ENCODE peak calls at places on chromosomes 5 and 9, in four cellular contexts. One of them, this sample, is unnamed.

GRCh38 chr5:172356527-172356926 is 73.0 kb upstream of the UBTD2 start:
- DNase-seq in brain microvascular endothelial cell: no peak
- DNase-seq in choroid plexus epithelial cell: no peak
- DNase-seq in cardiac fibroblast: no peak
- DNase-seq in this sample: no peak

GRCh38 chr5:9347541-9348295 is 198.2 kb downstream of the SEMA5A start:
- DNase-seq in cardiac fibroblast: no peak
- DNase-seq in brain microvascular endothelial cell: no peak
- DNase-seq in choroid plexus epithelial cell: no peak
- DNase-seq in this sample: no peak

GRCh38 chr5:173330151-173330855 is 2.1 kb upstream of the STC2 start:
- DNase-seq in cardiac fibroblast: no peak
- DNase-seq in choroid plexus epithelial cell: no peak
- DNase-seq in brain microvascular endothelial cell: no peak
- DNase-seq in this sample: no peak

GRCh38 chr5:99032234-99033013 is 103.6 kb upstream of the CHD1 start:
- DNase-seq in cardiac fibroblast: peak; percentile 90
- DNase-seq in choroid plexus epithelial cell: peak; percentile 93
- DNase-seq in brain microvascular endothelial cell: peak; percentile 62
- DNase-seq in this sample: peak; percentile 45

GRCh38 chr5:133859073-133859472 is 109.4 kb downstream of the C5orf15 start:
- DNase-seq in cardiac fibroblast: no peak
- DNase-seq in brain microvascular endothelial cell: no peak
- DNase-seq in choroid plexus epithelial cell: no peak
- DNase-seq in this sample: no peak

GRCh38 chr5:105350406-105351140 is 1788.0 kb upstream of the NUDT12 start:
- DNase-seq in choroid plexus epithelial cell: no peak
- DNase-seq in cardiac fibroblast: no peak
- DNase-seq in brain microvascular endothelial cell: no peak
- DNase-seq in this sample: no peak

GRCh38 chr5:128613757-128614156 is 75.7 kb upstream of the FBN2 start:
- DNase-seq in cardiac fibroblast: no peak
- DNase-seq in choroid plexus epithelial cell: peak; percentile 40
- DNase-seq in brain microvascular endothelial cell: no peak
- DNase-seq in this sample: no peak

GRCh38 chr9:34227445-34227844 is 48.6 kb downstream of the UBAP1 start:
- DNase-seq in choroid plexus epithelial cell: peak; percentile 48
- DNase-seq in cardiac fibroblast: peak; percentile 58
- DNase-seq in brain microvascular endothelial cell: peak; percentile 59
- DNase-seq in this sample: peak; percentile 21

GRCh38 chr5:24110019-24110615 is 534.7 kb downstream of the CDH10 start:
- DNase-seq in brain microvascular endothelial cell: no peak
- DNase-seq in choroid plexus epithelial cell: peak; percentile 26
- DNase-seq in cardiac fibroblast: peak; percentile 15
- DNase-seq in this sample: no peak

GRCh38 chr9:101791938-101792337 is 53.5 kb upstream of the GRIN3A start:
- DNase-seq in brain microvascular endothelial cell: peak; percentile 47
- DNase-seq in choroid plexus epithelial cell: peak; percentile 36
- DNase-seq in cardiac fibroblast: peak; percentile 29
- DNase-seq in this sample: no peak

GRCh38 chr5:78504726-78505431 is 143.7 kb downstream of the LHFPL2 start:
- DNase-seq in choroid plexus epithelial cell: peak; percentile 93
- DNase-seq in cardiac fibroblast: peak; percentile 100
- DNase-seq in brain microvascular endothelial cell: peak; percentile 100
- DNase-seq in this sample: peak; percentile 95

GRCh38 chr5:132485641-132486317 is 4.8 kb downstream of the IRF1 start:
- DNase-seq in cardiac fibroblast: no peak
- DNase-seq in choroid plexus epithelial cell: no peak
- DNase-seq in brain microvascular endothelial cell: no peak
- DNase-seq in this sample: no peak

GRCh38 chr9:36991516-36992134 is 42.4 kb downstream of the PAX5 start:
- DNase-seq in cardiac fibroblast: peak; percentile 52
- DNase-seq in choroid plexus epithelial cell: peak; percentile 20
- DNase-seq in brain microvascular endothelial cell: peak; percentile 11
- DNase-seq in this sample: no peak
- TF ChIP-seq CTCF in cardiac fibroblast: peak; percentile 78
- TF ChIP-seq CTCF in choroid plexus epithelial cell: peak; percentile 77
- TF ChIP-seq CTCF in brain microvascular endothelial cell: peak; percentile 81
- TF ChIP-seq CTCF in this sample: peak; percentile 45

DNA sequence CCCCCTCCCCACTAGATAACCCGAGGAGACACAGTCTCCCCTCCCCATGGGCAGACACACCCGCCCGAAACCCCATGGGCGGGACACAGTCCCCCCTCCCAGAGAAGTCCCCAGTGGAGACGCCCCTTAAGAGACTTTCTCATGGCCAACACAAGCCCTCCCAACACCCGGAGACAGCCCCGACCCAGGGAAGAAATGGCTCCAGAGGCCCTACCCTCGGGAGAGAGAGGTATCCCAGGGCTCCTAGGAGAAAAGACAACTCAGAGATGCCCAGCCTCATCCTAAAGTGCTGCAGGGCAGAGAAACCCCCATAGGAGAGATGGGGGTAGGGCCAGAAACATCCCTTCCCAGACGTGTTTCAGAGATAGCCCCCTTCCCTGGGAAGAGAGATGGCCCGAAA is 27.4 kb downstream of the PCDH1 start:
- DNase-seq in choroid plexus epithelial cell: no peak
- DNase-seq in cardiac fibroblast: no peak
- DNase-seq in brain microvascular endothelial cell: no peak
- DNase-seq in this sample: no peak
- H3K4me3 ChIP-seq in choroid plexus epithelial cell: peak overlapping the region; percentile 77
- H3K4me3 ChIP-seq in cardiac fibroblast: peak overlapping the region; percentile 8
- H3K4me3 ChIP-seq in brain microvascular endothelial cell: peak overlapping the region; percentile 68
- H3K4me3 ChIP-seq in this sample: peak overlapping the region; percentile 74

GRCh38 chr9:127852829-127853228 is 1.6 kb downstream of the ENG start:
- DNase-seq in choroid plexus epithelial cell: no peak
- DNase-seq in brain microvascular endothelial cell: no peak
- DNase-seq in cardiac fibroblast: no peak
- DNase-seq in this sample: no peak

GRCh38 chr9:127855522-127855921 is 1.1 kb upstream of the ENG start:
- DNase-seq in cardiac fibroblast: no peak
- DNase-seq in choroid plexus epithelial cell: no peak
- DNase-seq in brain microvascular endothelial cell: no peak
- DNase-seq in this sample: no peak

GRCh38 chr9:127853312-127854168 is 918 bp downstream of the ENG start:
- DNase-seq in brain microvascular endothelial cell: no peak
- DNase-seq in choroid plexus epithelial cell: peak; percentile 54
- DNase-seq in cardiac fibroblast: peak; percentile 39
- DNase-seq in this sample: no peak

GRCh38 chr9:127856094-127856740 is 1.8 kb upstream of the ENG start:
- DNase-seq in brain microvascular endothelial cell: no peak
- DNase-seq in choroid plexus epithelial cell: no peak
- DNase-seq in cardiac fibroblast: no peak
- DNase-seq in this sample: no peak

DNA sequence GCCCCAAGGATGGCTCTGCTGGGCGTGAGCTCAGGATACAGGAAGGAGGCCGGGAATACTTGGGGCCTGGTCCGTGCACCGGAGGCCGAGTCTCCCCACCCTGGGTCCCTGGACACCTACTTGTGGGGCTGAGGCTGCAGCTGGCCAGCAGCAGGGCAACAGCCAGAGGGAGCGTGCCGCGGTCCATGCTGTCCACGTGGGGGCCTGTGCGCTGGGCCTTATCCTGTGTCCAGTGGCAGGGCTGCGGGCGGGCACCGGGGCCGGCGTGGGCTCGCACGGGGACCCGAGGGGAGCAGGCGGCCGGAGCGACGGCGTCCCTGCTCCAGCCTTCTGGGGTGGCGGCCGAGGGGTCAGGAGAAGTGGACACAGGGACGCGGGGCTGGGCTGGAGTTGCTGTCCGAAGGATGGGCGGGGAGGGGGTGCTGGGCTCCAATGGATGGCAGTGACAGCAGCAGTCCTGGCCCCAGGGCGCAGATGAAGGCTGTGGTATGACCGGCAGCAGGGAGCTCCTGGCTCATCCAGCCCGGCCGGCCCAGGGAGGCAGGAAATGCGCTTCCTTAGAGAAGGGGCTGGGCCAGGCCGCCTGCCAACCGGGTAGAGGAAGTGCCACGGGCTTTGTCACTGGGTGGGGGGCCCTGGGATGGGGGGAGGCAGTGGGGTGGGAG is at the start of gene ENG:
- DNase-seq in brain microvascular endothelial cell: peak; percentile 44
- DNase-seq in choroid plexus epithelial cell: peak; percentile 55
- DNase-seq in cardiac fibroblast: peak; percentile 60
- DNase-seq in this sample: no peak
- TF ChIP-seq CTCF in brain microvascular endothelial cell: peak; percentile 39
- TF ChIP-seq CTCF in choroid plexus epithelial cell: no peak
- TF ChIP-seq CTCF in cardiac fibroblast: peak; percentile 17
- TF ChIP-seq CTCF in this sample: peak; percentile 48

GRCh38 chr5:118088448-118088847 is 899.9 kb downstream of the DTWD2 start:
- DNase-seq in choroid plexus epithelial cell: no peak
- DNase-seq in cardiac fibroblast: no peak
- DNase-seq in brain microvascular endothelial cell: no peak
- DNase-seq in this sample: no peak
- H3K4me3 ChIP-seq in choroid plexus epithelial cell: no peak overlapping the region
- H3K4me3 ChIP-seq in cardiac fibroblast: no peak overlapping the region
- H3K4me3 ChIP-seq in brain microvascular endothelial cell: no peak overlapping the region
- H3K4me3 ChIP-seq in this sample: no peak overlapping the region

DNA sequence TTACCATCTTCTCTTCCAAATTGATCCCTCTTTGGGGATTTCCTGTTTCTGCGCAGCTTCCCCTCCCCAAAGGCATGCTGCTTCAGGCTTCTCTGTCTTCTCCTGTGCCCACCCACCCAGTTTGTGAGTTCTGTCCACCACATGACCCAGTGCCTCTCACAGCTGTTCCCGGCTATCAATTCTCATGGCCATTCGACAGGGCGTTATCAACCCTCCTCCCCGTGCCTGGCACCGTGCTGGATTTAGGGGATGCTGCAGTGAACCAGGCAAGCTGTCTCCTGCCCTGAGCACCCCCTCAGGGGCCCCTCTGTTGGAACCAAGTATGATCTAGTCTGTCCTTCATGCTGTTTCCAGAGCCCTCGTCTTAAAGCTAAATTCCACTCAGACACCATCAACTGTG is 38.7 kb downstream of the COL23A1 start:
- DNase-seq in brain microvascular endothelial cell: no peak
- DNase-seq in cardiac fibroblast: no peak
- DNase-seq in choroid plexus epithelial cell: no peak
- DNase-seq in this sample: no peak
- TF ChIP-seq CTCF in brain microvascular endothelial cell: no peak
- TF ChIP-seq CTCF in cardiac fibroblast: no peak
- TF ChIP-seq CTCF in choroid plexus epithelial cell: no peak
- TF ChIP-seq CTCF in this sample: no peak

DNA sequence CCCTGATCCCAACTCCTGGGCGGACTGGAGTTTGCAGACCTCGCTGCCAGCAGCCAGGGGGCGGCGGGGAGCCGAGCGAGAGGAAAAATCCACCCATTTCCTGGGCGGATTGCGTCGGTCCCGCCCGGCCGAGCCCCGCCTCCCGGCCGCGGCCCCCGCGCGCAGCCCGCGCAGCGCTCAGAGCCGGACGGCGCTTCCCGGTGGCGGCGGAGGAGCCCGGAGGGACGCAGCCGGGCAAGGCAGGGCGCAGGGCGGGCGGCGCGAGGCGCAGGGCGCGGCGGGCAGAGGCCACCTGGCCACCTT is at the start of gene OLFM1:
- DNase-seq in choroid plexus epithelial cell: peak; percentile 71
- DNase-seq in brain microvascular endothelial cell: peak; percentile 46
- DNase-seq in cardiac fibroblast: peak; percentile 68
- DNase-seq in this sample: no peak
- H3K4me3 ChIP-seq in choroid plexus epithelial cell: no peak within 1 kb of the TSS
- H3K4me3 ChIP-seq in brain microvascular endothelial cell: no peak within 1 kb of the TSS
- H3K4me3 ChIP-seq in cardiac fibroblast: no peak within 1 kb of the TSS
- H3K4me3 ChIP-seq in this sample: no peak within 1 kb of the TSS

GRCh38 chr5:42235241-42235640 is 188.0 kb upstream of the GHR start:
- DNase-seq in cardiac fibroblast: no peak
- DNase-seq in choroid plexus epithelial cell: no peak
- DNase-seq in brain microvascular endothelial cell: no peak
- DNase-seq in this sample: no peak
- TF ChIP-seq CTCF in cardiac fibroblast: no peak
- TF ChIP-seq CTCF in choroid plexus epithelial cell: no peak
- TF ChIP-seq CTCF in brain microvascular endothelial cell: no peak
- TF ChIP-seq CTCF in this sample: no peak